ENCODE peak calls at places on chromosomes 6 and 20, in eight cellular contexts. T is fibroblast of pulmonary artery, E is AG10803, I is keratinocyte, U is endothelial cell, W is MCF 10A, Z is uterus, A is cardiac fibroblast. F is an unnamed sample.

GRCh38 chr6:8481727-8482126 is 46.4 kb upstream of the SLC35B3 start:
- DNase-seq in T (no peak), E (peak; percentile 15), I (no peak), U (no peak), W (no peak), Z (no peak), A (peak; percentile 7), F (no peak)

GRCh38 chr6:75759207-75759606 is 10.2 kb downstream of the MYO6 start:
- DNase-seq in T (no peak), E (no peak), I (no peak), U (no peak), W (no peak), Z (no peak), A (no peak), F (no peak)

GRCh38 chr6:161292145-161292544 is 18.3 kb upstream of the AGPAT4 start:
- DNase-seq in T (no peak), E (no peak), I (no peak), U (no peak), W (no peak), Z (no peak), A (no peak), F (no peak)

GRCh38 chr6:148370171-148370570 is 27.5 kb downstream of the SASH1 start:
- DNase-seq in T (no peak), E (no peak), I (no peak), U (no peak), W (no peak), Z (no peak), A (no peak), F (no peak)

GRCh38 chr6:4383910-4384637 is 248.7 kb upstream of the ECI2 start:
- DNase-seq in T (no peak), E (no peak), I (no peak), U (no peak), W (peak; percentile 16), Z (no peak), A (no peak), F (no peak)

GRCh38 chr20:38542994-38543906 is 37.7 kb upstream of the ADIG start:
- DNase-seq in T (no peak), E (peak; percentile 10), I (no peak), U (no peak), W (no peak), Z (no peak), A (peak; percentile 4), F (no peak)

GRCh38 chr20:3101737-3102574 is 17.4 kb upstream of the AVP start:
- DNase-seq in T (no peak), E (no peak), I (no peak), U (no peak), W (no peak), Z (no peak), A (no peak), F (no peak)

GRCh38 chr6:80249897-80250296 is 143.4 kb downstream of the BCKDHB start:
- DNase-seq in T (peak; percentile 14), E (no peak), I (no peak), U (no peak), W (peak; percentile 1), Z (no peak), A (peak; percentile 12), F (no peak)

GRCh38 chr20:370151-370600 is 10.4 kb upstream of the TRIB3 start:
- DNase-seq in T (no peak), E (no peak), I (no peak), U (no peak), W (no peak), Z (no peak), A (peak; percentile 38), F (no peak)

GRCh38 chr20:54044156-54044555 is 26.2 kb downstream of the BCAS1 start:
- DNase-seq in T (peak; percentile 74), E (peak; percentile 92), I (no peak), U (no peak), W (peak; percentile 49), Z (peak; percentile 62), A (peak; percentile 71), F (no peak)

GRCh38 chr6:135072753-135073152 is 18.1 kb upstream of the HBS1L start:
- DNase-seq in T (no peak), E (no peak), I (no peak), U (no peak), W (no peak), Z (no peak), A (no peak), F (no peak)

GRCh38 chr6:43278524-43279078 is 19.5 kb upstream of the SLC22A7 start:
- DNase-seq in T (no peak), E (peak; percentile 39), I (no peak), U (no peak), W (no peak), Z (no peak), A (no peak), F (no peak)

GRCh38 chr6:144601221-144601620 is 316.1 kb downstream of the UTRN start:
- DNase-seq in T (no peak), E (peak; percentile 53), I (no peak), U (no peak), W (no peak), Z (no peak), A (no peak), F (no peak)

GRCh38 chr6:143040018-143040417 is 20.7 kb upstream of the AIG1 start:
- DNase-seq in T (no peak), E (no peak), I (no peak), U (no peak), W (no peak), Z (no peak), A (no peak), F (no peak)

GRCh38 chr20:23180451-23180921 is 94.4 kb upstream of the CD93 start:
- DNase-seq in T (no peak), E (no peak), I (no peak), U (no peak), W (no peak), Z (no peak), A (peak; percentile 46), F (no peak)

GRCh38 chr6:84882768-84883766 is 118.7 kb upstream of the TBX18 start:
- DNase-seq in T (peak; percentile 18), E (no peak), I (no peak), U (no peak), W (peak; percentile 85), Z (no peak), A (no peak), F (no peak)

GRCh38 chr6:130367767-130368166 is 1.9 kb downstream of the TMEM200A start:
- DNase-seq in T (no peak), E (no peak), I (no peak), U (no peak), W (no peak), Z (no peak), A (no peak), F (no peak)

GRCh38 chr6:27238010-27238983 is 9.2 kb upstream of the PRSS16 start:
- DNase-seq in T (peak; percentile 39), E (no peak), I (peak; percentile 9), U (peak; percentile 26), W (peak; percentile 84), Z (no peak), A (peak; percentile 30), F (no peak)
- TF ChIP-seq CTCF in T (no peak), E (no peak), I (no peak), U (no peak), W (no peak), Z (no peak), A (no peak), F (no peak)

GRCh38 chr20:56843817-56844216 is 214.7 kb downstream of the TFAP2C start:
- DNase-seq in T (no peak), E (no peak), I (no peak), U (no peak), W (peak; percentile 20), Z (no peak), A (no peak), F (no peak)
- TF ChIP-seq CTCF in T (no peak), E (no peak), I (peak; percentile 33), U (no peak), W (no peak), Z (no peak), A (no peak), F (peak; percentile 48)

DNA sequence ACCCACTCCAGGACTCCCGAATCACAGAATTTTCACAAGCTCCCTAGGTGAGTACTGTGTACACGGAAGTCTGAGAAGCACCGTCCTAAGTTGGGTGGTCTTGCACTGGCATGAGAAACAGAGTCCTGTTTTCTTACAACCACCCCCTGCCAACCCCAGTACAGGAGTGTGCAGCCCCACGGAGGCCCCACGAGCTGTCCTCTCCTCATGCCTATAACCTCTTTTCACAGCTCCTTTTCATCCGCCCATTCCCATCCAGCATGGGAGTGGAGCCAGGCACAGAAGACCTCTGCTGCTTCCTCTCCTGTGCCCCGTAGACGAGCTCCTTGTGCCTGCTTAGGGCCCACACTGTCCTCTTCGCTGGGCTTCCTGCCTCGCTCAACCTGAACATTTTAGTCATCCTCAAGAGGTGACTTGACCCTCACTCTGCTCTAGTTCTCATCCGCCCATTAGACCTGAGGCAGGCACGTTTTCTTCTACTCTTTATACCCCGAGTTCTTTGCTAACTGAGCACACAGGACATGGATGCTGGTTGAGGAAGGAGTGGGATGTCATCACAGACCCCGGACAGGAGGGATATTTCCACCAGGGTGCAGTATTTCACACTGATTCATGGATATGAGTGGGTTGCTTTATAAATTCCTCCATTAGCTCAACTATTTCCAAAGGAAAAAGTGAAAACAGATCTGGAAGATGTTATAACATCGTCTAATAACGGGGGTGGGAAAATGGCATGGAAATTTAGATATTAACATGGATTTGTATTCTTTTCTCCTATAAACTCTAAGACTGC is 160.5 kb downstream of the TTLL2 start:
- DNase-seq in T (peak; percentile 74), E (no peak), I (no peak), U (peak; percentile 39), W (peak; percentile 23), Z (peak; percentile 42), A (peak; percentile 73), F (no peak)
- TF ChIP-seq CTCF in T (peak; percentile 60), E (no peak), I (no peak), U (peak; percentile 29), W (no peak), Z (peak; percentile 47), A (peak; percentile 15), F (peak; percentile 67)

DNA sequence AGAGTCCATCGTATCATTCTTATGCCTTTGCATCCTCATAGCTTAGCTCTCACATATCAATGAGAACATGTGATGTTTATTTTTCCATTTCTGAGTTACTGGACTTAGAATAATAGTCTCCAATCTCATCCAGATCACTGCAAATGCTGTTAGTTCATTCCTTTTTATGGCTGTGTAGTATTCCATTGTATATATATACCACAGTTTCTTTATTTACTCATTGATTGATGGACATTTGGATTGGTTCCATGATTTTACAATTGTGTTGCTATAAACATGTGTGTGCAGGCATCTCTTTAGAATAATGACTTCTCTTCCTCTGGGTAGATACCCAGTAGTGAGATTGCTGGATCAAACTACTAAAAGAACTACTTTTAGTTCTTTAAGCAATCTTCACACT is 21.0 kb upstream of the TFB1M start:
- DNase-seq in T (no peak), E (no peak), I (no peak), U (no peak), W (no peak), Z (no peak), A (no peak), F (no peak)
- TF ChIP-seq CTCF in T (no peak), E (no peak), I (no peak), U (no peak), W (no peak), Z (no peak), A (no peak), F (no peak)

GRCh38 chr6:112822769-112823168 is 475.6 kb downstream of the RFPL4B start:
- DNase-seq in T (no peak), E (no peak), I (no peak), U (no peak), W (no peak), Z (no peak), A (no peak), F (no peak)
- TF ChIP-seq CTCF in T (no peak), E (no peak), I (no peak), U (no peak), W (no peak), Z (no peak), A (no peak), F (no peak)